ENCODE peak calls at places on chromosomes 13 and 19, in six cellular contexts. C, D, Y, Q, B and H are unnamed samples.

GRCh38 chr13:67402546-67402945 is 172.4 kb upstream of the PCDH9 start:
- DNase-seq in Y (no peak), C (no peak), Q (no peak), D (no peak), B (no peak), H (no peak)

GRCh38 chr19:54612428-54612827 is 17.9 kb upstream of the LILRB1 start:
- DNase-seq in C (no peak), B (no peak), D (no peak), Q (no peak), Y (no peak), H (no peak)

GRCh38 chr19:46021531-46022041 is 1.3 kb downstream of the PGLYRP1 start:
- DNase-seq in D (peak; percentile 52), C (no peak), Y (no peak), Q (peak; percentile 63), B (no peak), H (no peak)

GRCh38 chr19:1255186-1256161 is 7.1 kb downstream of the MIDN start:
- DNase-seq in C (no peak), Y (no peak), Q (no peak), D (no peak), B (no peak), H (no peak)

GRCh38 chr13:79149210-79149609 is 256.8 kb downstream of the RBM26 start:
- DNase-seq in Q (no peak), D (no peak), Y (no peak), B (no peak), C (no peak), H (no peak)

GRCh38 chr13:99982741-99983400 is 1.3 kb downstream of the ZIC2 start:
- DNase-seq in B (no peak), D (no peak), Q (peak; percentile 35), Y (no peak), C (no peak), H (no peak)

GRCh38 chr13:21240586-21240985 is 64.1 kb downstream of the MRPL57 start:
- DNase-seq in B (peak; percentile 51), C (no peak), D (peak; percentile 33), Y (no peak), Q (no peak), H (no peak)

GRCh38 chr13:113495494-113496251 is 5.2 kb upstream of the DCUN1D2 start:
- DNase-seq in Q (no peak), D (no peak), B (no peak), Y (no peak), C (no peak), H (no peak)

GRCh38 chr19:1657632-1658445 is 5.4 kb upstream of the TCF3 start:
- DNase-seq in D (peak; percentile 22), Y (peak; percentile 65), C (no peak), B (no peak), Q (no peak), H (no peak)

GRCh38 chr13:113061271-113061625 is 44.3 kb upstream of the F7 start:
- DNase-seq in Y (peak; percentile 28), D (no peak), Q (no peak), C (no peak), B (no peak), H (peak; percentile 56)

GRCh38 chr13:111920306-111920931 is 146.5 kb upstream of the SOX1 start:
- DNase-seq in C (no peak), D (no peak), B (no peak), Q (no peak), Y (no peak), H (no peak)

GRCh38 chr13:99600318-99600717 is 99.0 kb downstream of the TM9SF2 start:
- DNase-seq in Y (no peak), C (no peak), B (no peak), Q (peak; percentile 19), D (no peak), H (no peak)

GRCh38 chr19:4573682-4574081 is 14.2 kb upstream of the SEMA6B start:
- DNase-seq in Y (no peak), C (no peak), D (no peak), Q (no peak), B (no peak), H (no peak)

GRCh38 chr13:20393273-20394235 is 132.1 kb downstream of the CRYL1 start:
- DNase-seq in D (no peak), Y (no peak), Q (no peak), C (no peak), B (no peak), H (no peak)

GRCh38 chr19:798415-799075 is 1.3 kb downstream of the PTBP1 start:
- DNase-seq in D (no peak), Y (peak; percentile 51), C (no peak), Q (no peak), B (no peak), H (peak; percentile 79)

DNA sequence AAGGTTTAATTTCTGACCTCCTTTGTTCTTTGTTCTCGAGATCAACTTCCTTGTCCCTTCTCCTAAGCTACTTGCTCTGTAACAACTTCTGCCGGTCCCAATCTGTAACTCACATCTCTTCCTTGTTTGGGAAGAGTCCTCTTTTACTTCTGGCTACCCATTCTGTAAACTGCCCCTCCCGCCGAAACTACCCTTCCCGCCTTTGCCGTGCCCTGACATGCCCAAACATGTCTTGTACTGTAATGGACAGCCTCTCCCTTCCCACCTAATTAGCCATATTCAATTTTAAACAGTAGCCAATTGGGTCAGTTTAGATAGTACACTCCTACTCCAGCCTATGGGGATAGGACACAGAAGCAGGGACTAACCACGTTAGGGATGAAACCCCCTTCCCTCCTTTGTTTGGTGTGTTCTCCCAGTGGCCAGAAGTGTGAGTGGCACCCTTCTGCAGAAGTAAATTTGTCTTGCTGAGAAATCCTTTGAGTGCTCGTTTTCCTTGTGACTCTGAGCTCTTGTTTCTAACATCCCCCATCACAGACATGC is 34.2 kb downstream of the SACS start:
- DNase-seq in D (no peak), Q (no peak), B (no peak), C (no peak), Y (no peak), H (no peak)
- TF ChIP-seq CTCF in D (no peak), Q (no peak), B (no peak), C (no peak), Y (no peak), H (no peak)

GRCh38 chr19:34838248-34838647 is 65.2 kb upstream of the ZNF599 start:
- DNase-seq in Q (peak; percentile 45), D (peak; percentile 29), Y (no peak), B (peak; percentile 41), C (no peak), H (no peak)
- TF ChIP-seq CTCF in Q (peak; percentile 79), D (peak; percentile 54), Y (no peak), B (peak; percentile 24), C (no peak), H (peak; percentile 23)

DNA sequence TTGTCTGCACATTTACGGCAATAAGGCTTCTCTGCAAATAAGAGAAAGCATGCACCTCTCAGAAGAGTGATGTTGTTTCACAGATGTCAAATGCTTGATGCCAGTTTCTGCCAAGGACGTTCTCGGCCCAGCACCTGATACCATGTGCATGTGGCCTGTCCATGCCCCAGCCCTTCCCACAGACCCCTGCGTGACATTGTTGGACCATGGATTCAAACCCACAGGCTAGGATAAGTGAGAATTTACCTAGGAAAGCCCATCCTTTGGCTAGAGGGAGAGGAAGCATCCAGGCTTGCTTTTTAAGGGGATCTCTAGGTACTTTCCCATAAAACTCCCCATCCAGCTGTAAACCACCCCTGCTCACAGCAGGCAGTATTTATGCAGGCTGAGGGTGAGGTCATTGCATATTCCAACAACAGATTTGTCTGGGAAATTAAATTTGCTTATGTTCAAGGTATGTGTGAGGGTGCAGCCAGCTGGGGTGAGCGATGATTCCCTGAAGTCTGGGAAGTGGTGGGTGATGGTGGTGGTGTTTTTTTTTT is 96.2 kb upstream of the C1QTNF9B start:
- DNase-seq in B (peak; percentile 45), D (no peak), Y (no peak), Q (no peak), C (no peak), H (no peak)
- TF ChIP-seq CTCF in B (no peak), D (no peak), Y (no peak), Q (no peak), C (no peak), H (no peak)

DNA sequence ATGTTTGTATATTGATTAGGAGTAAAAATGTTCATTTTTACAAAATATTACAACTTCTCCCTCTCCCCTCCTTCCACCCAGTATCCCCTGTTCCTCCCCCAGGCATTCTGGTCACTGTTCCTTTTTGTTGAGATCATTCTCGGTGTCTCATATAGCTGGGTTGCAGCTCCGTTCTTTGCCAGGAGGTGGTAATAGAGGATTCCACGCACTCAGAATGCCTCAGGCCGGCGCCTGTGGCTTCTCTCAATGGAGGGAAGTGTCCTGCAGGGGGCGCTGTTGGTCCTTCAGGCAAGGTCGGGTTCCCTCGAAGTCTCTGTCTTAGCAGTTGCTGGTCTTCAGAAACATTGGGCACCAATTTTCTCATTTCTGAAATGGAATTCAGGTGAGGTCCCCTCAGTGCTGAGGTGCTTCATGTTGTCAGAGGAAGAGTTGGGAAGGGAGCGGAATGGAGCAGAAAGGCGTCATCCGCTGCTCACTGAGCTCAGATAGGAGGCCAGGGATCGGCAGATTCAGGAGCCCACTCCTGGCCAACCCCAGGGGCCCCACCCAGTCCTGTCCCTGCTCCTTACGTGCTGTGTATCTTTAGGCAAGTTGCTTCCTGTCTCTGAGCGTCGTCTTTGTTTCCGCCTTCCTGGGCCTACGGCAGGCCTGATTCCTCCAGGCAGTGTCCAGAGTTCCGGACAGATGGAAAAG is 10.3 kb upstream of the GARIN5A start:
- DNase-seq in B (peak; percentile 43), Y (peak; percentile 63), C (no peak), D (peak; percentile 5), Q (peak; percentile 81), H (peak; percentile 40)
- TF ChIP-seq CTCF in B (peak; percentile 49), Y (peak; percentile 54), C (no peak), D (peak; percentile 48), Q (peak; percentile 70), H (peak; percentile 74)

GRCh38 chr19:40257096-40257517 is 28.0 kb downstream of the AKT2 start:
- DNase-seq in C (no peak), D (no peak), Q (no peak), B (no peak), Y (no peak), H (no peak)
- TF ChIP-seq CTCF in C (no peak), D (no peak), Q (no peak), B (no peak), Y (no peak), H (no peak)

DNA sequence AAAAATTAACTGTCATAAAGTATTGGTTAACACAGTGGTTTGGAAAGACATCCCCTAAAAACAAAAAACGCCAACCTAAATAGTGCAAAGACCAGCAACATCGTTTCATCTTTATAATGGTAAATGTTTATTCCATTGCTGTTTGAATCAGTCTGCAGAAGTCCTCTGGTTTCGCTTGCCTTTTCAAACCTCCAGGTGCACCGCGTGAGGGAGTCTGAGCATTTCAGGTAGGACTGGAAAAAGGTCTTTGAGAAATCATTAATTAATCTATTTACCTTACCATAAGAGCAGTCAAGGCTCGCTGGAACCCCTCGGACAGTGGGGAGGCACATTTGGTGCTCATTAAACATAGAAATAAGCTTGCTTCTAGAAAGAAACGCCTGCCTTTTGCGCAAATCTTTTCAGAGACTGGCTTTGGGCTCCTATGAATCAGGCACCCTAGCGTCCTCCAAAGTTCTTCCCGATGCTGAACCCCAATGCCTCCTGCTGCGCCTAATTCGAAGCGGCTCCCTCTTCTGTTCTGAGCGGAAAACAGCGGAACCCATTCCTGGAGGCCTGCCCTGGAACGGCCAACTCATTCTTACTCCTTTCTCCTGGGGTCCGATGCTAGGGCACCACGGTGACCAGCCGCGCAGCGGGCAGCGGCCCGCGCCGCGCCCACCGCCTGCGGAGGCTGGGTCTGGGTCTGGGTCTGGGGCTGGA is 942 bp upstream of the MTUS2 start:
- DNase-seq in B (peak; percentile 35), D (peak; percentile 4), Q (no peak), Y (no peak), C (no peak), H (no peak)
- TF ChIP-seq CTCF in B (no peak), D (no peak), Q (no peak), Y (no peak), C (no peak), H (no peak)